ENCODE peak calls at places on chromosomes 2 and 18, in eight cellular contexts. Y, D, L, V, Z, X, J and K are unnamed samples.

GRCh38 chr18:49837889-49838288 is 24.6 kb upstream of the ACAA2 start:
- DNase-seq in Y (no peak), D (no peak), L (no peak), V (no peak), Z (no peak), X (no peak), J (no peak), K (no peak)

GRCh38 chr2:222301296-222301997 is 2.6 kb upstream of the PAX3 start:
- DNase-seq in Y (no peak), D (no peak), L (peak), V (no peak), Z (no peak), X (no peak), J (no peak), K (no peak)

GRCh38 chr2:67503066-67503795 is 106.1 kb downstream of the ETAA1 start:
- DNase-seq in Y (no peak), D (no peak), L (no peak), V (peak), Z (no peak), X (no peak), J (peak), K (no peak)

GRCh38 chr2:127174977-127175376 is 45.1 kb downstream of the CYP27C1 start:
- DNase-seq in Y (no peak), D (no peak), L (no peak), V (no peak), Z (peak), X (no peak), J (peak), K (no peak)

GRCh38 chr2:98504386-98505109 is 59.9 kb downstream of the INPP4A start:
- DNase-seq in Y (no peak), D (no peak), L (no peak), V (no peak), Z (no peak), X (no peak), J (no peak), K (no peak)

GRCh38 chr2:118738524-118739308 is 108.7 kb downstream of the EN1 start:
- DNase-seq in Y (no peak), D (no peak), L (no peak), V (peak), Z (no peak), X (no peak), J (peak), K (peak)

GRCh38 chr2:111071480-111072143 is 49.1 kb upstream of the BCL2L11 start:
- DNase-seq in Y (no peak), D (no peak), L (no peak), V (peak), Z (no peak), X (no peak), J (peak), K (no peak)

GRCh38 chr2:201139836-201140599 is 24.1 kb downstream of the CFLAR start:
- DNase-seq in Y (no peak), D (no peak), L (no peak), V (no peak), Z (no peak), X (no peak), J (no peak), K (no peak)

GRCh38 chr2:172928754-172929153 is 146.9 kb upstream of the MAP3K20 start:
- DNase-seq in Y (no peak), D (no peak), L (no peak), V (no peak), Z (no peak), X (no peak), J (no peak), K (no peak)

GRCh38 chr2:4039999-4040398 is 336.6 kb downstream of the DCDC2C start:
- DNase-seq in Y (no peak), D (no peak), L (no peak), V (no peak), Z (no peak), X (no peak), J (no peak), K (no peak)

GRCh38 chr2:104658149-104658839 is 195.6 kb upstream of the POU3F3 start:
- DNase-seq in Y (no peak), D (peak), L (peak), V (no peak), Z (peak), X (no peak), J (peak), K (no peak)

GRCh38 chr18:48222118-48222517 is 187.1 kb downstream of the ZBTB7C start:
- DNase-seq in Y (peak), D (no peak), L (no peak), V (peak), Z (no peak), X (no peak), J (peak), K (peak)

GRCh38 chr18:56382541-56382940 is 255.9 kb downstream of the TXNL1 start:
- DNase-seq in Y (no peak), D (peak), L (no peak), V (no peak), Z (peak), X (no peak), J (no peak), K (no peak)

GRCh38 chr2:164302786-164303185 is 318.5 kb downstream of the GRB14 start:
- DNase-seq in Y (no peak), D (no peak), L (no peak), V (no peak), Z (no peak), X (no peak), J (no peak), K (no peak)